ENCODE peak calls at places on chromosomes 4 and X, in four cellular contexts. I, P, R and L are unnamed samples.

GRCh38 chrX:134545524-134545923 is 85.6 kb downstream of the HPRT1 start:
- DNase-seq in I (no peak), P (no peak), R (no peak), L (no peak)

GRCh38 chrX:11381464-11381863 is 88.3 kb downstream of the AMELX start:
- DNase-seq in I (peak), P (no peak), R (no peak), L (peak)

GRCh38 chrX:1661048-1661921 is 46.4 kb downstream of the ASMT start:
- DNase-seq in I (peak), P (peak), R (peak), L (no peak)

GRCh38 chrX:85031505-85031904 is 27.8 kb downstream of the APOOL start:
- DNase-seq in I (no peak), P (no peak), R (no peak), L (no peak)

GRCh38 chr4:55180980-55181379 is 55.6 kb upstream of the KDR start:
- DNase-seq in I (no peak), P (no peak), R (no peak), L (no peak)

GRCh38 chr4:137448402-137448801 is 83.9 kb downstream of the PCDH18 start:
- DNase-seq in I (no peak), P (no peak), R (no peak), L (no peak)

GRCh38 chr4:55768291-55768690 is 51.3 kb upstream of the EXOC1L start:
- DNase-seq in I (no peak), P (no peak), R (no peak), L (no peak)

GRCh38 chrX:300334-300733 is 18.3 kb downstream of the GTPBP6 start:
- DNase-seq in I (no peak), P (no peak), R (no peak), L (no peak)

GRCh38 chr4:40309250-40309774 is 25.8 kb upstream of the CHRNA9 start:
- DNase-seq in I (peak), P (peak), R (peak), L (peak)

GRCh38 chrX:18441780-18442367 is 16.5 kb downstream of the CDKL5 start:
- DNase-seq in I (no peak), P (no peak), R (no peak), L (no peak)

GRCh38 chr4:9944431-9945425 is 76.6 kb downstream of the SLC2A9 start:
- DNase-seq in I (peak), P (no peak), R (no peak), L (no peak)

GRCh38 chr4:74714731-74715130 is 79.6 kb downstream of the BTC start:
- DNase-seq in I (no peak), P (no peak), R (no peak), L (no peak)

GRCh38 chr4:8777320-8778196 is 94.1 kb downstream of the HMX1 start:
- DNase-seq in I (no peak), P (peak), R (no peak), L (no peak)

GRCh38 chr4:98945297-98945850 is 16.4 kb upstream of the EIF4E start:
- DNase-seq in I (no peak), P (no peak), R (no peak), L (no peak)

GRCh38 chr4:35151816-35152572 is 1092.3 kb downstream of the ARAP2 start:
- DNase-seq in I (no peak), P (peak), R (no peak), L (peak)

GRCh38 chr4:21862917-21863316 is 85.7 kb downstream of the KCNIP4 start:
- DNase-seq in I (no peak), P (no peak), R (no peak), L (no peak)

GRCh38 chrX:2901367-2902036 is 27.6 kb downstream of the ARSD start:
- DNase-seq in I (no peak), P (no peak), R (no peak), L (no peak)

GRCh38 chrX:120450163-120450562 is 18.9 kb downstream of the LAMP2 start:
- DNase-seq in I (no peak), P (no peak), R (no peak), L (no peak)

GRCh38 chr4:6324999-6325790 is 55.5 kb downstream of the WFS1 start:
- DNase-seq in I (no peak), P (no peak), R (peak), L (no peak)

GRCh38 chr4:92232566-92232965 is 71.2 kb upstream of the GRID2 start:
- DNase-seq in I (no peak), P (no peak), R (no peak), L (no peak)

GRCh38 chr4:142406051-142406549 is 440.0 kb downstream of the INPP4B start:
- DNase-seq in I (no peak), P (no peak), R (no peak), L (no peak)

GRCh38 chr4:112127736-112128322 is 17.4 kb upstream of the FAM241A start:
- DNase-seq in I (no peak), P (no peak), R (no peak), L (no peak)

GRCh38 chr4:177263818-177264217 is 45.9 kb upstream of the NEIL3 start:
- DNase-seq in I (no peak), P (no peak), R (no peak), L (no peak)

GRCh38 chr4:177267911-177268310 is 41.8 kb upstream of the NEIL3 start:
- DNase-seq in I (no peak), P (no peak), R (no peak), L (no peak)

GRCh38 chr4:177265729-177266128 is 43.9 kb upstream of the NEIL3 start:
- DNase-seq in I (no peak), P (no peak), R (no peak), L (no peak)

GRCh38 chr4:177264788-177265422 is 44.8 kb upstream of the NEIL3 start:
- DNase-seq in I (no peak), P (no peak), R (no peak), L (no peak)

GRCh38 chr4:177266492-177266891 is 43.2 kb upstream of the NEIL3 start:
- DNase-seq in I (no peak), P (no peak), R (no peak), L (no peak)
- TF ChIP-seq CTCF in I (no peak), P (no peak), R (no peak), L (no peak)

DNA sequence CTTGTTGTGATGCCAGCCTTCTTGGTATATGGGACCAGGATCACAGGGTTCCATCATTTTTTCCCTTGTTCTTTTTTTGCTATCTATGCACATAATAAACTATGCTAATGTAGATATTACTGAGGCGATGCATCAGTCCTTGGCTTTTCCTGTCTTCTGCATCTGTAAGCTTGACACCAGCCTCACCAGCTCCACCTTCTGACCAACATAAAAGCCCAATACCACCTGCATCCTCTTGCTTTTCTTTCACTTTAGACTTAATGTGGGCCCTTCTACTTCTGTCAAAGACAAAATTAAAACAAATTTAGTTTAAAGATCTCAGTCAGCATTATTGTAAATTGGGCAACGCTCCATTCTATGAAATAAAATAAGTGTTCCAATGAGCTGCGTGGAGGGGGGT is 1718.8 kb upstream of the PCDH10 start:
- DNase-seq in I (no peak), P (no peak), R (no peak), L (no peak)
- TF ChIP-seq CTCF in I (no peak), P (no peak), R (no peak), L (no peak)

GRCh38 chr4:12679217-12679616 is 804.9 kb downstream of the RAB28 start:
- DNase-seq in I (no peak), P (no peak), R (no peak), L (no peak)
- TF ChIP-seq CTCF in I (no peak), P (peak), R (no peak), L (peak)

DNA sequence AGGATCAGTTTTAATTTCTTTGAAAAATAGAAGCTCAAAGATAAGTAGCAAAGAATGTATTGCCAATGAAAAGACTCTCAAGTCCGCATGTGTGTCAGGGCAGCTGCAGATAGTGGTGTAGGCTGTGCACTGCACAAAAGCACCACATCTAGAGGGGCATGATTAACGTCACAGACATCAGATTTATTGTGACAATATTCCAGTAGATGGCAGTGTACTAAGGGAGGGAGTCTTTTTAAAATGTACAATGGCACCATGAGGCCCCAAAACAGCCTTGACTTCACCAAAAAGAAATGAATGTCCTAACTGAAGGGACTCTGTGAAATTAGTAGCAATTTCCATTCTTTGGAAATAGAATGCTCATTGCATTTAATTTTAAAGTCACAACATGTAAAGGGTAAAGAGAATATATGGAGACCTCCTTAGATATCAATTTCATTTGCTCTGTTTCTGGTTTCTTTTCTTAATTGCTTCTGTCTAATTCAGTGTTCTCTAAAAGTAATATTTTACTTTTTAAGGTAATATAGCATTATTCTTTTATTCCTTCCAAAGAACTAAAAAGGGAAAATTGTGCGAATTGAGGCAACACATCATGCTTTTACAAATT is 98.4 kb downstream of the ZNF827 start:
- DNase-seq in I (no peak), P (no peak), R (no peak), L (no peak)
- TF ChIP-seq CTCF in I (peak), P (peak), R (no peak), L (peak)

DNA sequence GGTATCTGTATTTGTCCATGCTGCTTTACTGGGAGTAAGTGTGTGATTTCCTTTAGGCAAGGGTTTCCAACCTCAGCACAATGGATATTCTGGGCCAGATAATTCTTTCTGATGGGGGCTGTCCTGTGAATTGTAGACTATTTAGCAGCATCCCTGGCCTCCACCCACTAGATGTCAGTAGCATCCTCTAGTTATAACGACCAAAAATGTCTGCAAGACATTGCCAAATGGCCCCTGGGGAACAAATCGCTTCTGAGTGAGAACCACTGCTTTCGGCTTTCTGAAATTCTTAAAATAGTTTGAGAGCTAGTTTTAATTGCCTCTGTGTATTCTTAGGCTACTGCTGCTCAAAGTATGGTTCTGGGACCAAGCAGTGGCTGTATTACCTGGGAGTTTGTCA is 81.2 kb upstream of the GPM6B start:
- DNase-seq in I (no peak), P (peak), R (no peak), L (no peak)
- TF ChIP-seq CTCF in I (no peak), P (no peak), R (no peak), L (peak)